ENCODE peak calls at places on chromosomes 7 and 10, in nine cellular contexts. I, L, A, E, J, Y, S, W and X are unnamed samples.

GRCh38 chr10:113094114-113094486 is 144.1 kb downstream of the TCF7L2 start:
- DNase-seq in E (no peak), A (no peak), L (no peak), I (peak; percentile 26), S (no peak), J (no peak), W (no peak), Y (no peak), X (no peak)

GRCh38 chr10:29386347-29386999 is 97.6 kb downstream of the LYZL1 start:
- DNase-seq in L (no peak), Y (no peak), I (peak; percentile 43), W (peak; percentile 72), A (no peak), E (no peak), J (no peak), S (no peak), X (no peak)

GRCh38 chr7:73833251-73833919 is 2.6 kb downstream of the CLDN4 start:
- DNase-seq in I (no peak), S (no peak), E (no peak), Y (peak; percentile 82), A (no peak), W (peak; percentile 68), L (no peak), J (no peak), X (peak; percentile 52)

GRCh38 chr7:112009081-112009480 is 197.1 kb downstream of the DOCK4 start:
- DNase-seq in A (no peak), J (no peak), L (no peak), W (no peak), I (peak; percentile 44), Y (no peak), E (no peak), S (no peak), X (no peak)

GRCh38 chr10:120451968-120452367 is 5.1 kb upstream of the PLPP4 start:
- DNase-seq in W (no peak), S (no peak), A (no peak), E (no peak), I (no peak), Y (no peak), J (no peak), L (no peak), X (no peak)

GRCh38 chr10:133445751-133446708 is 7.7 kb upstream of the SCART1 start:
- DNase-seq in E (no peak), S (no peak), L (no peak), J (peak; percentile 58), I (no peak), A (no peak), Y (no peak), W (no peak), X (no peak)

GRCh38 chr7:33325754-33326484 is 196.6 kb downstream of the BBS9 start:
- DNase-seq in L (no peak), E (no peak), S (no peak), J (no peak), W (no peak), A (no peak), I (no peak), Y (no peak), X (no peak)

GRCh38 chr7:91264083-91264923 is at the start of gene FZD1:
- DNase-seq in L (peak; percentile 95), A (peak; percentile 94), Y (peak; percentile 96), J (peak; percentile 98), E (peak; percentile 98), S (peak; percentile 95), W (peak; percentile 98), I (peak; percentile 98), X (peak; percentile 98)

GRCh38 chr10:30988831-30989458 is 42.7 kb downstream of the ZNF438 start:
- DNase-seq in W (no peak), A (no peak), S (no peak), Y (no peak), J (no peak), L (no peak), E (no peak), I (peak; percentile 42), X (no peak)

GRCh38 chr10:1869861-1870260 is 132.5 kb upstream of the ADARB2 start:
- DNase-seq in A (no peak), E (no peak), J (no peak), S (no peak), W (no peak), I (no peak), L (no peak), Y (no peak), X (no peak)

GRCh38 chr10:97335188-97335619 is 675 bp upstream of the FRAT2 start:
- DNase-seq in E (no peak), S (no peak), W (peak; percentile 71), I (no peak), A (peak; percentile 87), J (no peak), L (no peak), Y (peak; percentile 19), X (no peak)

GRCh38 chr10:125967533-125967932 is 71.2 kb downstream of the FANK1 start:
- DNase-seq in S (no peak), L (no peak), J (no peak), A (no peak), I (no peak), E (no peak), Y (no peak), W (no peak), X (no peak)

DNA sequence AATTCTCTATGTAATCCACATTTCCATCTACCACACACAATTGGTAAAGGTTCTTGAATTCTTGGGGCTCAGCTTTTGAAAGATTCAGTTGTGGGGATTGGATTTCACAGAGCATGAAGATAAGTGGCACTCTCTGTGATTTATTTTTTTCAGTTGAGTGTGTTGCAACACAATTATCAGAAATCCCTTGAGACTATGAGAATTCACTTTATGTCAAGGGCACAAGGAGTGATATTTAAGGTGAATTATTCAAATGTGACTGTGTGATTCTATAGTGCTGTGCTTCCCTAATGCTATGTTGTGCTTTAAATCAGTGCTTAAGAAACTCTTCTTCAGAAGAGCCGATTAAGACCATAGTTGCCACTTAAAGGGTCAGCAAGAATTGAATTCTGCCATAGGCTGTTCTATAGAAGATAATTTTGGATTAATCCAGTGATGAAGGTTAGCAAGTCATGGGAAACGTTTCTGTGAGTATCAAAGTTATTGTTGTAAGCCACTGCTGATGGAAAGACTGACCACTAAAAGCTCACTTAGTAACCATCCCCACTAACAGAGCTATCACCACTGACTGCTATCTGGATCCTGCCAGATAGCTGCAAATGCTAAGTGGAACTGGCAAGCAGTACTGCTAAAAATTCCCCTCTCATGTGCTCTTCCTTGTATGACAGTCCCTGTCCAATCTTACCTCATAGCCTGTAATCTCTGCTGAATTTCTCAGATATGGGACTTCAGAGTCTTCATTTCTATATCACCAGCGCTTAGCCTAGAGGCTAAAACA is 134.0 kb upstream of the SEMA3D start:
- DNase-seq in W (no peak), S (no peak), L (no peak), A (no peak), J (no peak), I (no peak), E (no peak), Y (no peak), X (no peak)
- TF ChIP-seq POLR2AphosphoS5 in W (no peak), S (no peak), L (no peak), A (no peak), J (no peak), I (no peak), E (no peak), Y (no peak), X (no peak)

DNA sequence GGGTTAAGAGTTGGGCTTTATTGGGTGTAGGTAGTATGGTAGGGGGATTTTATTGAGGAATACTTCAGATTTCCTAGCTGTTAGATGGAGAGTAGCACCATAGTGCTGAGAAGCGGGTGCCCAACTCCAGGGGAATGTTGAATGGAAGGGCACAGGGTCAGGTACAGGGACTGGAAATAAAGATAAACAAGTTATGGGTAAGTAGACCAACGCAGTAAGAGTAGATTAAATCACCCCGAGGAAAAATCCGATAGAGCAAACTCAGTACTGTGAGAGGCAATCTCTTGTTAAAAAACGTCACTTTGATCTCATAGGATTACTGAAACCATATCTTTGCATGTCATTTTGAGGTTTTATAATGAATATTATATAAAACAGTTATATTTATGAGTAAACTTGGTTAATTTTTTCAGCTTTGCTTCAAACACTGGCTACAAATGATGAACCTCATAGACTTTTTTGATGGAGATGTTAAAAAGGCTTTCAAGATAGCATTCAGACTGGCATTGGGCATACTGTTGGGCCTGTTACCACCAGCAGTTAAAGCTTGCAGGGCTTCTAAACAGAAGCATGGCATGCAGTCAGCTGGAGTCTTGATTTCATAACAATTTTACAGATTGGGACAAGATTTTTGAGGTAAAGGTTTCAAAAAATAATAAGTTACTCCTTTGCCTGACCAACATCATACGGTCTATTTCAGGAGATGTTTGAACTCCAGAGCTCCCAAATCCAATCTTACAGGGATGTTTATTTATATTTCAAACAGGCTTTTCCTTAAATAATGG is 7.1 kb downstream of the AHR start:
- DNase-seq in I (no peak), Y (no peak), S (no peak), L (no peak), J (no peak), A (no peak), E (no peak), W (no peak), X (no peak)
- H3K27ac ChIP-seq in I (peak overlapping the region; percentile 79), Y (peak overlapping the region; percentile 43), S (peak overlapping the region; percentile 98), L (peak overlapping the region; percentile 43), J (peak overlapping the region; percentile 63), A (no peak overlapping the region), E (peak overlapping the region; percentile 69), W (no peak overlapping the region), X (no peak overlapping the region)

DNA sequence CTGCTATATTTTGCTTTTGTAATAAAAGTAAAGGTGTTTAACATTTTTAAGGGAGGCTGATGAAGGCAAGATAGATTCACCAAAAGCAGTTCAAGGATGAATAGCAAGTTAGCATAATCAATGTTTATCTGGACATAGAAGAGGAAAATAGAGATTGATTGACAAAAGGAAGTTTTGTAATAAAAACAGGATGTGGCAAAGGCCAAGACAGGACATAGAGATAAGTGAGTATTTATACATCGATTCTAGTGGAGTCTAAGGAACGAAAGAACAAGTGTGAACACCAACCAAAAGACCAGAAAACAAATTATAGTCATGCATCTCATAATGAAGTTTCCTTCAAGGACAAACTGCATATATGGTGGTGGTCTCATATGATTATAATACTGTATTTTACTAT is 123.8 kb downstream of the CCDC71L start:
- DNase-seq in W (no peak), Y (no peak), I (peak; percentile 75), E (no peak), L (no peak), S (no peak), A (no peak), J (no peak), X (no peak)
- TF ChIP-seq CTCF in W (no peak), Y (no peak), I (no peak), E (no peak), L (no peak), S (no peak), A (no peak), J (no peak), X (no peak)

GRCh38 chr7:20104696-20105095 is 112.5 kb downstream of the MACC1 start:
- DNase-seq in E (no peak), J (no peak), Y (no peak), I (no peak), A (no peak), S (no peak), L (no peak), W (no peak), X (no peak)
- TF ChIP-seq POLR2AphosphoS5 in E (no peak), J (no peak), Y (no peak), I (no peak), A (no peak), S (no peak), L (no peak), W (no peak), X (peak; percentile 15)

DNA sequence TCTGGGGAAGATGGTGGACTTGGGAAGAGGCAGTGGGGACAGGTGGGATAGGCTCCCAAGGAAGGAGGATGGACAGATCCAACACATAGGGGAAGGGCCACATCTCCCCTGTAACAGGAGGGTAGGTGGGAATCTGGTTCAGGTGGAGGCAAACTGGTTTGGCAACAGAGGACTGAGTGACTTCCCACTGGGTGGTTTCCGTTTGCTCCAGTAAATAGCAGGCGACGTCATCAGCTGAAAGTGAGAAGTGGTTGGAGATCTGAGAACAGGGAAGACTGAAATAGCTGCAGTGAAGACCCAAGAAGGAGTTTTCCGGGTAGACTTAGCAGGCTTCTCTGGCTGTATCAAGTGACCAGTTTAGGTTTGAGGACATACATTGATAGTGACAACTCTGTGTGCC is 504.4 kb downstream of the GALNT17 start:
- DNase-seq in J (no peak), W (peak; percentile 58), S (no peak), Y (no peak), I (no peak), A (no peak), L (no peak), E (no peak), X (no peak)
- H3K27ac ChIP-seq in J (no peak overlapping the region), W (peak overlapping the region; percentile 15), S (no peak overlapping the region), Y (no peak overlapping the region), I (no peak overlapping the region), A (no peak overlapping the region), L (no peak overlapping the region), E (no peak overlapping the region), X (no peak overlapping the region)